ENCODE peak calls at places on chromosome 17, in eight cellular contexts. A, G, S, M, F, L, V and B are unnamed samples.

GRCh38 chr17:75854111-75854748 is 905 bp downstream of the WBP2 start:
- DNase-seq in A (no peak), G (no peak), S (peak), M (no peak), F (peak), L (no peak), V (no peak), B (no peak)

GRCh38 chr17:75769536-75769935 is 4.5 kb upstream of the GALK1 start:
- DNase-seq in A (no peak), G (no peak), S (no peak), M (no peak), F (no peak), L (no peak), V (no peak), B (no peak)

GRCh38 chr17:77396610-77397009 is 255.8 kb downstream of the SEC14L1 start:
- DNase-seq in A (no peak), G (no peak), S (no peak), M (no peak), F (no peak), L (no peak), V (no peak), B (no peak)

GRCh38 chr17:42202159-42202558 is 7.9 kb upstream of the GHDC start:
- DNase-seq in A (no peak), G (no peak), S (no peak), M (no peak), F (no peak), L (no peak), V (no peak), B (no peak)

GRCh38 chr17:3534881-3535252 is 22.7 kb downstream of the TRPV3 start:
- DNase-seq in A (no peak), G (no peak), S (peak), M (no peak), F (no peak), L (no peak), V (no peak), B (no peak)

GRCh38 chr17:1482686-1483445 is 9.6 kb downstream of the MYO1C start:
- DNase-seq in A (peak), G (no peak), S (no peak), M (no peak), F (no peak), L (no peak), V (no peak), B (no peak)

GRCh38 chr17:38430316-38430715 is 2.1 kb downstream of the ARHGAP23 start:
- DNase-seq in A (no peak), G (no peak), S (no peak), M (no peak), F (peak), L (no peak), V (no peak), B (no peak)

GRCh38 chr17:63178530-63178929 is 212.5 kb downstream of the TANC2 start:
- DNase-seq in A (no peak), G (no peak), S (no peak), M (no peak), F (peak), L (no peak), V (no peak), B (no peak)

GRCh38 chr17:77571562-77571981 is 386.9 kb upstream of the TNRC6C start:
- DNase-seq in A (no peak), G (peak), S (no peak), M (no peak), F (no peak), L (no peak), V (no peak), B (no peak)

GRCh38 chr17:65688307-65688706 is 126.9 kb upstream of the AXIN2 start:
- DNase-seq in A (no peak), G (no peak), S (no peak), M (no peak), F (no peak), L (no peak), V (no peak), B (no peak)

GRCh38 chr17:44097110-44097810 is 26.2 kb downstream of the HDAC5 start:
- DNase-seq in A (peak), G (no peak), S (no peak), M (no peak), F (peak), L (no peak), V (no peak), B (no peak)

GRCh38 chr17:58262149-58262548 is 18.6 kb downstream of the MPO start:
- DNase-seq in A (no peak), G (no peak), S (peak), M (no peak), F (no peak), L (no peak), V (no peak), B (no peak)

GRCh38 chr17:65556014-65556909 is 5.2 kb downstream of the AXIN2 start:
- DNase-seq in A (peak), G (peak), S (peak), M (peak), F (peak), L (no peak), V (peak), B (peak)

GRCh38 chr17:75346906-75347305 is 57.7 kb upstream of the SLC25A19 start:
- DNase-seq in A (no peak), G (no peak), S (peak), M (no peak), F (no peak), L (no peak), V (no peak), B (no peak)

GRCh38 chr17:64180089-64180488 is 50.1 kb upstream of the ERN1 start:
- DNase-seq in A (no peak), G (no peak), S (no peak), M (no peak), F (peak), L (no peak), V (no peak), B (no peak)

GRCh38 chr17:74012465-74012864 is 191.0 kb upstream of the RPL38 start:
- DNase-seq in A (no peak), G (no peak), S (no peak), M (no peak), F (no peak), L (no peak), V (no peak), B (peak)

GRCh38 chr17:72699566-72699965 is 392.9 kb downstream of the SLC39A11 start:
- DNase-seq in A (no peak), G (no peak), S (no peak), M (no peak), F (peak), L (no peak), V (no peak), B (no peak)

GRCh38 chr17:2173005-2173404 is 118.1 kb downstream of the HIC1 start:
- DNase-seq in A (no peak), G (peak), S (no peak), M (no peak), F (peak), L (no peak), V (no peak), B (no peak)

GRCh38 chr17:56629450-56630187 is 36.1 kb downstream of the NOG start:
- DNase-seq in A (no peak), G (no peak), S (peak), M (no peak), F (peak), L (no peak), V (no peak), B (no peak)

GRCh38 chr17:63390090-63390489 is 56.0 kb downstream of the CYB561 start:
- DNase-seq in A (no peak), G (no peak), S (no peak), M (no peak), F (no peak), L (no peak), V (no peak), B (no peak)

GRCh38 chr17:6365187-6365943 is 69.6 kb downstream of the AIPL1 start:
- DNase-seq in A (no peak), G (no peak), S (no peak), M (no peak), F (peak), L (no peak), V (no peak), B (no peak)

GRCh38 chr17:3918372-3919122 is 2.3 kb upstream of the P2RX1 start:
- DNase-seq in A (no peak), G (no peak), S (no peak), M (no peak), F (no peak), L (no peak), V (no peak), B (no peak)

GRCh38 chr17:5283531-5284315 is 1.6 kb downstream of the RABEP1 start:
- DNase-seq in A (no peak), G (no peak), S (no peak), M (no peak), F (peak), L (no peak), V (no peak), B (no peak)

GRCh38 chr17:82752371-82753200 is 721 bp downstream of the TBCD start:
- DNase-seq in A (no peak), G (no peak), S (no peak), M (no peak), F (no peak), L (no peak), V (peak), B (no peak)

GRCh38 chr17:82098169-82098938 is at the start of gene FASN:
- DNase-seq in A (peak), G (peak), S (peak), M (peak), F (peak), L (peak), V (peak), B (peak)

GRCh38 chr17:42031584-42031983 is 11.7 kb downstream of the NKIRAS2 start:
- DNase-seq in A (peak), G (no peak), S (no peak), M (no peak), F (no peak), L (no peak), V (no peak), B (no peak)

GRCh38 chr17:67125417-67125816 is 81.1 kb downstream of the CACNG1 start:
- DNase-seq in A (no peak), G (no peak), S (no peak), M (no peak), F (peak), L (no peak), V (no peak), B (no peak)

GRCh38 chr17:76793775-76794174 is 55.9 kb downstream of the MFSD11 start:
- DNase-seq in A (no peak), G (no peak), S (peak), M (no peak), F (peak), L (no peak), V (no peak), B (no peak)

GRCh38 chr17:233473-233941 is 52.1 kb upstream of the DOC2B start:
- DNase-seq in A (peak), G (peak), S (no peak), M (no peak), F (no peak), L (no peak), V (peak), B (peak)

GRCh38 chr17:8223356-8224063 is 13.1 kb upstream of the AURKB start:
- DNase-seq in A (peak), G (peak), S (peak), M (peak), F (peak), L (no peak), V (peak), B (no peak)
- TF ChIP-seq CTCF in A (peak), G (no peak), S (peak), M (no peak), F (peak), L (no peak), V (no peak), B (peak)

DNA sequence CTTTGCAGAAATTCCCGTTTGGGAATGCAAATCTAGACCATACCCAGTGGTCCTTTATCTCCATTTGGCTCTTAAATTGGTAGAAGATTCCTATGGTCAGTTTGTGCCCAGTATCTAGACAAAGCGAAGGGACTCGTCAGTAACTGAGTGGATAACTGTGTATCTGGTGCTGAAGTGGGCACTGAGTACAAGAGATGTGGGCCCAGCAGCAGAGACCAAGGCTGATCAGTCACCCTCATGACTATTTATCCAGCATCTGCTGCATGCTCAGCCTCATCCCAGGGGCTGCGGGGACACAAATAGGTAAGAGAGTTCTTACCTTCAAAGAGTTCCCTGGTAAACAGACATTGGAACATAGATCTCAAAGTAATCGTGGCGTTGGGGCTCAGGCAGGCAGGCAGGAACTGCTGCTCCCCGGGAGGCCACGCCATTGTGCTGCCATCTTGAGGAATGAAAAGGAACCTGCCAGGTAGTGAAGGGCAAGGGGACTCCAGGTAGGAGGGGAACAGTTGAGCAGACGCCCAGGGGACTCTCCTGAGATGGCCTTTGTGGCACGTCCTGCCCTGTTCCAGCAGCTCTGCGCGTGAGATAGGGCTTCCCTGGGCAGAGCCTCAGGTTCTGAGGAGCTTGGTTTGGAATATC is 10.3 kb downstream of the NT5M start:
- DNase-seq in A (peak), G (no peak), S (peak), M (peak), F (no peak), L (no peak), V (peak), B (no peak)
- TF ChIP-seq CTCF in A (peak), G (peak), S (peak), M (no peak), F (peak), L (peak), V (peak), B (peak)

DNA sequence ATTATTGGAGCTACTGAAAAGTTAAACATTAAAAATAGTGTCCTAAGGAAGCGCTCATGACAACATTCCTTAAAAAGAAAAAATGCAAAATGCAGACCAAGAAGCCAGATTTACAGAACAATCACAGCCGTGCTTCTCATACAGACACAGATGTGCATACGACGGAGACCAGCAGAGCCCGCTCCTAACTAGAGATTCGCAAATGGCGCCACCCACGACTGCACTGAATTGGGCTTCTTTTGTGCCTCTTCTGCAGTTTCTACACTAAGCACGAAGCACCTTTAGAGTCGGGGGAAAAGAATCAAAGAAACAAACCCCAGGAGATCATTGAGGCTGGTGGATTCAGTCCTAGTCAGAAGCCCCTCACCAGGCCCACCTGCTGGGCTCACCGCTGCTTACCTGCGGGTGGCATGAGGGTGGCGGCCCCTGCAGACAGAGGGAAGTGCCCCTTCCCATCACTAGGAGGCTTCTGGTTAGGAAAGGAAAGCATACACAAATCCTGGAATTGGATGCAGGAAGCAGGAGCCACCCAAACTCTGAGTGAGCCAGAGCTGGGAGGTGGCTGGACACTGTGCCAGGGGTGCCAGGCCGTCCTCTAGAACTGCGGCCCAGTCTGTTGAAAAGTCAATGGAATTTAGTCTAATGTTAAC is 64.9 kb upstream of the CHMP6 start:
- DNase-seq in A (no peak), G (no peak), S (no peak), M (no peak), F (no peak), L (no peak), V (no peak), B (no peak)
- TF ChIP-seq CTCF in A (no peak), G (no peak), S (peak), M (no peak), F (no peak), L (no peak), V (no peak), B (no peak)

GRCh38 chr17:28120766-28121165 is 78.3 kb downstream of the NLK start:
- DNase-seq in A (no peak), G (no peak), S (no peak), M (no peak), F (no peak), L (no peak), V (no peak), B (no peak)
- TF ChIP-seq CTCF in A (no peak), G (no peak), S (no peak), M (no peak), F (no peak), L (no peak), V (no peak), B (no peak)